ENCODE peak calls at places on chromosome 5, in five cellular contexts. D is H54, C is trophoblast cell, P is GM10248, Y is hepatic stellate cell. K is an unnamed sample.

GRCh38 chr5:136729901-136730355 is 364.6 kb upstream of the TRPC7 start:
- DNase-seq in D (peak), C (peak), P (no peak), Y (peak), K (peak)

GRCh38 chr5:100823812-100824211 is 79.3 kb downstream of the ST8SIA4 start:
- DNase-seq in D (no peak), C (no peak), P (no peak), Y (no peak), K (no peak)

GRCh38 chr5:23316060-23316591 is 191.3 kb upstream of the PRDM9 start:
- DNase-seq in D (no peak), C (no peak), P (no peak), Y (no peak), K (no peak)

GRCh38 chr5:7330141-7330712 is 65.7 kb upstream of the ADCY2 start:
- DNase-seq in D (no peak), C (peak), P (no peak), Y (no peak), K (no peak)

GRCh38 chr5:84381501-84382362 is 2.9 kb downstream of the EDIL3 start:
- DNase-seq in D (no peak), C (no peak), P (peak), Y (no peak), K (no peak)

GRCh38 chr5:63555874-63556273 is 406.4 kb downstream of the HTR1A start:
- DNase-seq in D (no peak), C (no peak), P (no peak), Y (no peak), K (peak)

GRCh38 chr5:160539431-160539830 is 117.8 kb downstream of the PTTG1 start:
- DNase-seq in D (no peak), C (no peak), P (no peak), Y (no peak), K (no peak)

GRCh38 chr5:5063533-5063953 is 76.6 kb upstream of the ADAMTS16 start:
- DNase-seq in D (no peak), C (no peak), P (no peak), Y (no peak), K (no peak)

GRCh38 chr5:173826179-173826920 is 61.8 kb upstream of the CPEB4 start:
- DNase-seq in D (no peak), C (no peak), P (no peak), Y (no peak), K (no peak)

GRCh38 chr5:9168791-9169611 is 376.9 kb downstream of the SEMA5A start:
- DNase-seq in D (no peak), C (no peak), P (no peak), Y (no peak), K (no peak)

GRCh38 chr5:133086366-133086875 is 34.6 kb downstream of the HSPA4 start:
- DNase-seq in D (no peak), C (no peak), P (no peak), Y (no peak), K (no peak)

GRCh38 chr5:127555826-127556225 is 38.4 kb downstream of the PRRC1 start:
- DNase-seq in D (no peak), C (no peak), P (no peak), Y (no peak), K (no peak)

GRCh38 chr5:77400645-77401044 is 91.5 kb downstream of the WDR41 start:
- DNase-seq in D (no peak), C (peak), P (no peak), Y (no peak), K (no peak)

GRCh38 chr5:173094012-173094661 is 38.0 kb downstream of the CREBRF start:
- DNase-seq in D (no peak), C (no peak), P (no peak), Y (peak), K (no peak)

GRCh38 chr5:90747175-90747574 is 188.6 kb downstream of the ADGRV1 start:
- DNase-seq in D (no peak), C (no peak), P (no peak), Y (no peak), K (peak)

GRCh38 chr5:174535691-174536090 is 188.7 kb upstream of the MSX2 start:
- DNase-seq in D (peak), C (peak), P (no peak), Y (no peak), K (no peak)

GRCh38 chr5:99032234-99033013 is 103.6 kb upstream of the CHD1 start:
- DNase-seq in D (peak), C (peak), P (peak), Y (peak), K (peak)

GRCh38 chr5:14273207-14273767 is 130.1 kb downstream of the TRIO start:
- DNase-seq in D (no peak), C (no peak), P (no peak), Y (no peak), K (no peak)

GRCh38 chr5:122559676-122560075 is 215.2 kb upstream of the SNX2 start:
- DNase-seq in D (no peak), C (no peak), P (no peak), Y (no peak), K (no peak)